ENCODE peak calls at places on chromosomes 13 and 19, in seven cellular contexts. One of them, this sample, is unnamed.

GRCh38 chr13:98658131-98658530 is 81.2 kb upstream of the STK24 start:
- DNase-seq in GM20000: no peak
- DNase-seq in left cardiac atrium: no peak
- DNase-seq in H54: no peak
- DNase-seq in WTC11: no peak
- DNase-seq in cortex of kidney: no peak
- DNase-seq in brain microvascular endothelial cell: no peak
- DNase-seq in this sample: no peak

GRCh38 chr13:71852082-71852481 is 14.9 kb downstream of the DACH1 start:
- DNase-seq in WTC11: no peak
- DNase-seq in cortex of kidney: no peak
- DNase-seq in left cardiac atrium: no peak
- DNase-seq in GM20000: no peak
- DNase-seq in brain microvascular endothelial cell: no peak
- DNase-seq in H54: no peak
- DNase-seq in this sample: no peak

GRCh38 chr13:95255072-95255732 is 46.0 kb downstream of the ABCC4 start:
- DNase-seq in H54: no peak
- DNase-seq in brain microvascular endothelial cell: no peak
- DNase-seq in GM20000: no peak
- DNase-seq in cortex of kidney: no peak
- DNase-seq in WTC11: no peak
- DNase-seq in left cardiac atrium: no peak
- DNase-seq in this sample: no peak

GRCh38 chr13:96650301-96650886 is 343.9 kb downstream of the OXGR1 start:
- DNase-seq in cortex of kidney: no peak
- DNase-seq in brain microvascular endothelial cell: peak; percentile 76
- DNase-seq in WTC11: no peak
- DNase-seq in GM20000: no peak
- DNase-seq in H54: peak; percentile 4
- DNase-seq in left cardiac atrium: no peak
- DNase-seq in this sample: no peak

GRCh38 chr19:55340784-55341147 is 1.1 kb downstream of the KMT5C start:
- DNase-seq in brain microvascular endothelial cell: no peak
- DNase-seq in cortex of kidney: no peak
- DNase-seq in GM20000: no peak
- DNase-seq in WTC11: peak; percentile 47
- DNase-seq in left cardiac atrium: no peak
- DNase-seq in H54: no peak
- DNase-seq in this sample: peak; percentile 35

GRCh38 chr19:47723573-47723923 is 10.3 kb downstream of the EHD2 start:
- DNase-seq in GM20000: no peak
- DNase-seq in brain microvascular endothelial cell: peak; percentile 88
- DNase-seq in cortex of kidney: no peak
- DNase-seq in WTC11: no peak
- DNase-seq in left cardiac atrium: peak; percentile 76
- DNase-seq in H54: no peak
- DNase-seq in this sample: no peak

GRCh38 chr13:30111810-30112209 is 195.5 kb downstream of the KATNAL1 start:
- DNase-seq in left cardiac atrium: no peak
- DNase-seq in WTC11: peak; percentile 31
- DNase-seq in GM20000: peak; percentile 48
- DNase-seq in cortex of kidney: no peak
- DNase-seq in H54: peak; percentile 23
- DNase-seq in brain microvascular endothelial cell: no peak
- DNase-seq in this sample: no peak

GRCh38 chr13:84902243-84902642 is 897.0 kb downstream of the SLITRK6 start:
- DNase-seq in WTC11: no peak
- DNase-seq in cortex of kidney: no peak
- DNase-seq in brain microvascular endothelial cell: no peak
- DNase-seq in left cardiac atrium: no peak
- DNase-seq in H54: no peak
- DNase-seq in GM20000: no peak
- DNase-seq in this sample: no peak

GRCh38 chr13:76438050-76438449 is 448.2 kb downstream of the KCTD12 start:
- DNase-seq in brain microvascular endothelial cell: peak; percentile 48
- DNase-seq in GM20000: no peak
- DNase-seq in WTC11: no peak
- DNase-seq in left cardiac atrium: no peak
- DNase-seq in cortex of kidney: no peak
- DNase-seq in H54: no peak
- DNase-seq in this sample: no peak

GRCh38 chr13:88919970-88920628 is 1248.9 kb downstream of the SLITRK5 start:
- DNase-seq in brain microvascular endothelial cell: no peak
- DNase-seq in H54: no peak
- DNase-seq in WTC11: no peak
- DNase-seq in cortex of kidney: no peak
- DNase-seq in left cardiac atrium: no peak
- DNase-seq in GM20000: no peak
- DNase-seq in this sample: no peak

GRCh38 chr13:75760182-75760981 is 124.3 kb downstream of the LMO7 start:
- DNase-seq in brain microvascular endothelial cell: no peak
- DNase-seq in WTC11: no peak
- DNase-seq in left cardiac atrium: no peak
- DNase-seq in H54: no peak
- DNase-seq in cortex of kidney: no peak
- DNase-seq in GM20000: peak; percentile 33
- DNase-seq in this sample: no peak

GRCh38 chr19:32302778-32303177 is 42.6 kb upstream of the ZNF507 start:
- DNase-seq in GM20000: no peak
- DNase-seq in cortex of kidney: no peak
- DNase-seq in brain microvascular endothelial cell: no peak
- DNase-seq in left cardiac atrium: no peak
- DNase-seq in H54: no peak
- DNase-seq in WTC11: no peak
- DNase-seq in this sample: no peak

GRCh38 chr13:61111529-61111928 is 304.1 kb downstream of the PCDH20 start:
- DNase-seq in WTC11: no peak
- DNase-seq in GM20000: no peak
- DNase-seq in left cardiac atrium: no peak
- DNase-seq in brain microvascular endothelial cell: no peak
- DNase-seq in H54: no peak
- DNase-seq in cortex of kidney: no peak
- DNase-seq in this sample: no peak

GRCh38 chr19:35295453-35295791 is 3.5 kb downstream of the MAG start:
- DNase-seq in GM20000: no peak
- DNase-seq in H54: no peak
- DNase-seq in cortex of kidney: no peak
- DNase-seq in left cardiac atrium: no peak
- DNase-seq in WTC11: no peak
- DNase-seq in brain microvascular endothelial cell: no peak
- DNase-seq in this sample: no peak

GRCh38 chr13:80342541-80343371 is 1.8 kb upstream of the SPRY2 start:
- DNase-seq in left cardiac atrium: peak; percentile 87
- DNase-seq in brain microvascular endothelial cell: peak; percentile 65
- DNase-seq in cortex of kidney: no peak
- DNase-seq in GM20000: peak; percentile 83
- DNase-seq in WTC11: peak; percentile 87
- DNase-seq in H54: peak; percentile 76
- DNase-seq in this sample: peak; percentile 91

GRCh38 chr13:110726726-110727125 is 13.2 kb downstream of the ING1 start:
- DNase-seq in GM20000: peak; percentile 45
- DNase-seq in left cardiac atrium: no peak
- DNase-seq in brain microvascular endothelial cell: no peak
- DNase-seq in WTC11: no peak
- DNase-seq in cortex of kidney: no peak
- DNase-seq in H54: no peak
- DNase-seq in this sample: no peak

GRCh38 chr13:42873081-42873480 is 91.7 kb downstream of the FAM216B start:
- DNase-seq in WTC11: no peak
- DNase-seq in GM20000: no peak
- DNase-seq in left cardiac atrium: no peak
- DNase-seq in H54: no peak
- DNase-seq in cortex of kidney: no peak
- DNase-seq in brain microvascular endothelial cell: no peak
- DNase-seq in this sample: no peak

GRCh38 chr13:63902141-63902540 is 2486.5 kb upstream of the PCDH20 start:
- DNase-seq in WTC11: no peak
- DNase-seq in GM20000: no peak
- DNase-seq in brain microvascular endothelial cell: no peak
- DNase-seq in cortex of kidney: no peak
- DNase-seq in left cardiac atrium: no peak
- DNase-seq in H54: no peak
- DNase-seq in this sample: no peak

GRCh38 chr19:2602391-2603181 is 99.9 kb downstream of the GNG7 start:
- DNase-seq in H54: peak; percentile 62
- DNase-seq in left cardiac atrium: peak; percentile 88
- DNase-seq in cortex of kidney: no peak
- DNase-seq in WTC11: peak; percentile 72
- DNase-seq in brain microvascular endothelial cell: peak; percentile 73
- DNase-seq in GM20000: no peak
- DNase-seq in this sample: no peak

GRCh38 chr19:48896191-48896720 is 2.3 kb downstream of the TULP2 start:
- DNase-seq in brain microvascular endothelial cell: no peak
- DNase-seq in WTC11: peak; percentile 90
- DNase-seq in GM20000: peak; percentile 79
- DNase-seq in H54: no peak
- DNase-seq in cortex of kidney: no peak
- DNase-seq in left cardiac atrium: peak; percentile 78
- DNase-seq in this sample: no peak

GRCh38 chr13:61466280-61466679 is 50.6 kb upstream of the PCDH20 start:
- DNase-seq in WTC11: peak; percentile 25
- DNase-seq in brain microvascular endothelial cell: no peak
- DNase-seq in cortex of kidney: no peak
- DNase-seq in left cardiac atrium: no peak
- DNase-seq in H54: no peak
- DNase-seq in GM20000: no peak
- DNase-seq in this sample: no peak

GRCh38 chr19:29532097-29532496 is 6.3 kb downstream of the VSTM2B start:
- DNase-seq in GM20000: no peak
- DNase-seq in H54: no peak
- DNase-seq in left cardiac atrium: no peak
- DNase-seq in cortex of kidney: no peak
- DNase-seq in brain microvascular endothelial cell: no peak
- DNase-seq in WTC11: peak; percentile 25
- DNase-seq in this sample: no peak